ENCODE peak calls at places on chromosome 20, in six cellular contexts. Y is ureter, N is BE2C, V is AG08396, E is endothelial cell of umbilical vein, P is adrenal gland. C is an unnamed sample.

GRCh38 chr20:48732081-48732829 is 95.5 kb downstream of the PREX1 start:
- DNase-seq in P (peak), V (no peak), E (peak), N (peak), Y (no peak), C (no peak)

GRCh38 chr20:43563991-43564390 is 5.2 kb downstream of the SGK2 start:
- DNase-seq in N (no peak), E (no peak), P (no peak), V (no peak), Y (no peak), C (no peak)

GRCh38 chr20:44720994-44721784 is 6.0 kb downstream of the CCN5 start:
- DNase-seq in N (no peak), V (peak), Y (no peak), P (peak), E (peak), C (peak)

GRCh38 chr20:62143976-62144825 is 632 bp downstream of the SS18L1 start:
- DNase-seq in N (peak), P (peak), V (peak), E (peak), Y (peak), C (peak)

GRCh38 chr20:8790442-8791074 is 278.3 kb upstream of the PLCB4 start:
- DNase-seq in E (peak), Y (no peak), P (peak), N (peak), V (peak), C (no peak)

GRCh38 chr20:22576273-22576672 is 8.1 kb downstream of the FOXA2 start:
- DNase-seq in Y (no peak), P (no peak), V (no peak), E (no peak), N (no peak), C (no peak)

GRCh38 chr20:7379206-7379605 is 561.1 kb downstream of the HAO1 start:
- DNase-seq in Y (no peak), P (no peak), V (no peak), N (no peak), E (no peak), C (no peak)

GRCh38 chr20:48189177-48189576 is 403.9 kb upstream of the SULF2 start:
- DNase-seq in V (no peak), E (peak), P (peak), N (no peak), Y (no peak), C (no peak)

GRCh38 chr20:62555642-62556420 is 80.0 kb upstream of the GATA5 start:
- DNase-seq in V (no peak), E (no peak), Y (no peak), N (no peak), P (no peak), C (no peak)

GRCh38 chr20:50245561-50246366 is 55.1 kb downstream of the CEBPB start:
- DNase-seq in E (no peak), N (peak), V (peak), Y (no peak), P (no peak), C (no peak)

GRCh38 chr20:2659547-2659946 is 4.5 kb downstream of the IDH3B start:
- DNase-seq in N (no peak), V (no peak), P (no peak), Y (no peak), E (no peak), C (no peak)

GRCh38 chr20:46219920-46220319 is 88.4 kb downstream of the CDH22 start:
- DNase-seq in P (no peak), E (no peak), N (no peak), Y (no peak), V (no peak), C (no peak)

GRCh38 chr20:49695830-49696229 is 17.8 kb downstream of the B4GALT5 start:
- DNase-seq in Y (no peak), N (no peak), P (no peak), V (no peak), E (no peak), C (no peak)

GRCh38 chr20:14117768-14118167 is 122.5 kb downstream of the MACROD2 start:
- DNase-seq in Y (no peak), E (no peak), V (no peak), P (no peak), N (no peak), C (no peak)

GRCh38 chr20:61934716-61935530 is 130.8 kb downstream of the TAF4 start:
- DNase-seq in N (peak), E (no peak), Y (peak), P (no peak), V (no peak), C (no peak)

C was measured in lung.